ENCODE peak calls at places on chromosomes 4 and X, in five cellular contexts. S is fibroblast of lung, M is BJ, K is left lung, A is progenitor cell of endocrine pancreas. R is an unnamed sample.

GRCh38 chrX:41381685-41382084 is 47.7 kb downstream of the DDX3X start:
- DNase-seq in S (peak), M (peak), K (peak), A (no peak), R (peak)

GRCh38 chr4:121041307-121042090 is 30.8 kb downstream of the NDNF start:
- DNase-seq in S (no peak), M (no peak), K (no peak), A (no peak), R (no peak)

GRCh38 chr4:45985038-45985437 is 138.8 kb downstream of the GABRG1 start:
- DNase-seq in S (no peak), M (no peak), K (no peak), A (no peak), R (no peak)

GRCh38 chr4:76156635-76157034 is 8.4 kb upstream of the NUP54 start:
- DNase-seq in S (no peak), M (no peak), K (no peak), A (no peak), R (no peak)

GRCh38 chr4:112083587-112084347 is 61.5 kb upstream of the FAM241A start:
- DNase-seq in S (no peak), M (no peak), K (no peak), A (no peak), R (peak)

GRCh38 chrX:51496501-51497291 is at the start of gene NUDT11:
- DNase-seq in S (peak), M (no peak), K (peak), A (peak), R (peak)

GRCh38 chr4:105149771-105150170 is 3.1 kb downstream of the TET2 start:
- DNase-seq in S (no peak), M (no peak), K (no peak), A (no peak), R (no peak)

GRCh38 chrX:119516157-119516702 is 48.0 kb downstream of the SLC25A5 start:
- DNase-seq in S (peak), M (no peak), K (no peak), A (no peak), R (peak)

GRCh38 chr4:108024078-108024990 is 34.6 kb downstream of the HADH start:
- DNase-seq in S (no peak), M (no peak), K (no peak), A (no peak), R (no peak)

GRCh38 chrX:50430917-50431316 is 39.7 kb downstream of the DGKK start:
- DNase-seq in S (no peak), M (no peak), K (no peak), A (no peak), R (no peak)

GRCh38 chrX:65744965-65745364 is 77.5 kb downstream of the MSN start:
- DNase-seq in S (peak), M (no peak), K (no peak), A (no peak), R (no peak)

GRCh38 chrX:65741823-65742222 is 74.4 kb downstream of the MSN start:
- DNase-seq in S (no peak), M (no peak), K (no peak), A (no peak), R (no peak)

GRCh38 chrX:65750674-65751469 is 83.4 kb downstream of the MSN start:
- DNase-seq in S (no peak), M (no peak), K (no peak), A (no peak), R (no peak)

GRCh38 chrX:65745427-65745826 is 78.0 kb downstream of the MSN start:
- DNase-seq in S (no peak), M (no peak), K (no peak), A (no peak), R (no peak)

DNA sequence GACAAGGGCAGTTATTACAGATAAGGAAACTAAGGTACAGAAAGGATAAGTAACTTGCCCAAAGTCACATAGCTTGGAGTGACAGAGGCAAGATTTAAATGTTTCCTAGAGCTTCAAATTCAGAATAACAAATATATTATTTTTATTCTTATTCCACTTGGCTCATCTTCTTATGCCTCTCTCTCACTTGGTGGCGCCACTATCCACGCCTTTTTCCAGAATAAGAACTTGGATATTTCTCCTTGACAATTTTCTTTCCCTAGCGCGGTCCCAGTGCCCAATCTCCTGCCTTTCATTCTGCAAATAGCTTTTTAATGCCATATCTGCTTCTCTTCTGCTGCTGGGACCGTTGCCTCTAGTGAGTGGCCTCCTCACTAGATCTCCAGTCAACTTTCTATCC is 78.5 kb downstream of the MSN start:
- DNase-seq in S (peak), M (no peak), K (no peak), A (no peak), R (no peak)
- TF ChIP-seq CTCF in S (no peak), M (no peak), K (no peak), A (peak), R (peak)

DNA sequence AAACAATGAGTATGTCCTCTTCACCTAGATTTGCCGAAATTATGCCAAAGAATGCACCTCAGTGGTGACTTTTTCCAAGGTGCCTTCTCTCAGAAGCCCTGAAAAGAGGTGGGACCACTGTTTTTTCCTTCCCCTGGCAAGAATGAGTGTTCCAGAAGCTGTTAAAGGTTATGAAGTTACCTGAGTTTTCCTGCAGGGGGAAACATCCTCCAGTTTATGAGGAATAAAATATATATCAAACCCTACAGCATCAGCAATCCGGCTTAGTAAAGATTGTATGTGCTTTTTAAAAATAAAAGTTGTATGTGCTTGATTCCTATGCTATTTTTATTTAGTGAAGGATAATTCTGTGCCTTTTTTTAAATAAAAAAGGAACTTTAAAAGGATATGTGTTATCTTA is 73.3 kb downstream of the RBM46 start:
- DNase-seq in S (peak), M (no peak), K (no peak), A (no peak), R (no peak)
- TF ChIP-seq CTCF in S (peak), M (no peak), K (no peak), A (peak), R (peak)

DNA sequence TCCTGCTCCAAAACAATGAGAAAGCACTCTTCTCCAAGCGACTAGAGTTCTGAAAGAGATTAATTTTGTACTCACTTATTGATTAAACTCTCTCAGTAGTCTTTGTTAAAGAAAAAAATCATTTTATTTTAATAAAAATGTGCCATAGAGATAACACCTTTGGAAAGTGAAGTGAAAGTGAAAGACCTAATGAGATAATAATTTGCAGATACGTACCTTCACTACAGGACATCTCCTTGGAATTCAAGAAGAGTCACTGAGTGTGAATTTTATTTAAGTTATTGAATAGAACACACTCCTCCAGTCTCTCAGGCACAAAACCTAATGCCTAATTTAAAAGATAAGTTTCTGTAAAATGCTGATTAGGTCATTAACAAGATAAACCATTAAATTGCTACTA is 1070.6 kb upstream of the GRID2 start:
- DNase-seq in S (no peak), M (no peak), K (no peak), A (no peak), R (no peak)
- TF ChIP-seq CTCF in S (no peak), M (no peak), K (no peak), A (no peak), R (no peak)

GRCh38 chr4:171629182-171629581 is 184.0 kb upstream of the GALNTL6 start:
- DNase-seq in S (no peak), M (no peak), K (no peak), A (no peak), R (no peak)

GRCh38 chr4:171626554-171626953 is 186.7 kb upstream of the GALNTL6 start:
- DNase-seq in S (no peak), M (no peak), K (no peak), A (no peak), R (no peak)

GRCh38 chr4:171629737-171630136 is 183.5 kb upstream of the GALNTL6 start:
- DNase-seq in S (no peak), M (no peak), K (no peak), A (no peak), R (no peak)
- TF ChIP-seq CTCF in S (no peak), M (no peak), K (no peak), A (no peak), R (no peak)

GRCh38 chr4:144985536-144985935 is 112.5 kb downstream of the ANAPC10 start:
- DNase-seq in S (no peak), M (peak), K (no peak), A (no peak), R (no peak)
- TF ChIP-seq CTCF in S (no peak), M (no peak), K (no peak), A (no peak), R (no peak)

DNA sequence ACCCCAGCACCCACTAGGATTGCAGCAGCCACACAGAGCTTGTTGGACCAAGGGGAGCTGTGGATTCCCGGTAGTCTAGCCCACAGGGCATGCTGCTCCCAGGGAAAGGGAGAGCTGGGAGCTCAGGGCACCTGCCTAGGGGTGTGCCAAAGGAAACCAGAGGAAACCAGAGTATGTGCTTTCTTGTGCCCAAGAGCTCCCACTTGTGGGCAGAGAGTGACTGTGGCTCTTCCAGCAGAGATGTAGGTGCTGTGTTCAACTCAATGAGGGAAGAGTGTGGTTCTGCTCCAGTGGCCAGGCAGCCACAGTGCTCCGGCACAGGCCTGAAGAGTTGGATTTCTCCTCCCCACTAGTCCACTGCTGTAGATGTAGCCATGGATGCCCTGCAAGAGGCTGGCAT is 1050.0 kb upstream of the INTU start:
- DNase-seq in S (no peak), M (no peak), K (no peak), A (no peak), R (no peak)
- TF ChIP-seq CTCF in S (no peak), M (peak), K (no peak), A (peak), R (peak)

DNA sequence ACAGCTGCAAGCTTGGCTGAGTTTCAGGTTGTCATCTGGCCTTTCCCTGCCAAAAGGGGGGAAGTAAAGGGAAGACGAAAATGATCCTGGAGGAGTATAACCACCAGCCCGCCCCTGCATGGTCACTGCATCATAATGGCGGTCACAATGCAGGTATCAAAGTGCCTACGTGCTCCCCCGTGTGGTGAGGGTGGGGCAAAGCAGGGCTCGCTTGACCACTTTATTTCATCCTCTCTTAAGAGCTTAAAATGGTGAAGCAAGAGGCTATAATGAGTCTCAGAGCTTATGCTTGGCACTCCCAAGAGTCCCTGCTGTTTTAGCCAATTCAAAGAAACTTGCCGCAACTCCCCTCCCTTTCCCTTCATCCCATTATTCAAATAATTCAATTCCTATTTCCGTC is 105.6 kb downstream of the APOOL start:
- DNase-seq in S (no peak), M (no peak), K (no peak), A (no peak), R (no peak)
- TF ChIP-seq CTCF in S (peak), M (peak), K (no peak), A (no peak), R (peak)

R was measured in brain microvascular endothelial cell.